ENCODE peak calls at places on chromosomes 7 and 10, in four cellular contexts. H is GM12892, E is amniotic stem cell, L is thyroid gland. M is an unnamed sample.

GRCh38 chr7:129830949-129831348 is 121.8 kb downstream of the UBE2H start:
- DNase-seq in H (no peak), E (no peak), L (no peak), M (no peak)

GRCh38 chr10:18505719-18506118 is 145.7 kb downstream of the NSUN6 start:
- DNase-seq in H (no peak), L (no peak), E (no peak), M (no peak)

GRCh38 chr10:127576751-127577161 is 27.6 kb downstream of the NPS start:
- DNase-seq in L (no peak), H (no peak), E (no peak), M (no peak)

GRCh38 chr7:39709029-39709428 is 85.7 kb downstream of the RALA start:
- DNase-seq in E (no peak), L (no peak), H (no peak), M (no peak)

GRCh38 chr7:55975944-55976633 is 11.7 kb downstream of the NIPSNAP2 start:
- DNase-seq in E (no peak), L (no peak), H (no peak), M (no peak)

GRCh38 chr10:73232887-73233286 is 14.2 kb downstream of the DNAJC9 start:
- DNase-seq in L (no peak), E (no peak), H (no peak), M (no peak)

GRCh38 chr7:69683002-69683401 is 84.7 kb downstream of the AUTS2 start:
- DNase-seq in E (no peak), L (peak), H (no peak), M (no peak)

GRCh38 chr7:99837649-99838361 is 10.0 kb downstream of the CYP3A43 start:
- DNase-seq in H (no peak), E (no peak), L (no peak), M (no peak)

GRCh38 chr10:61257956-61258496 is 195.2 kb downstream of the TMEM26 start:
- DNase-seq in H (no peak), L (no peak), E (no peak), M (no peak)